ENCODE peak calls at places on chromosomes 2 and 18, in seven cellular contexts. One of them, this sample, is unnamed.

GRCh38 chr18:7926526-7926925 is 359.4 kb downstream of the PTPRM start:
- DNase-seq in activated CD4-positive, CD25-positive, alpha-beta regulatory T cell: no peak
- DNase-seq in EL: no peak
- DNase-seq in PC-9: no peak
- DNase-seq in left cardiac atrium: no peak
- DNase-seq in AG04449: no peak
- DNase-seq in neural progenitor cell: peak; percentile 30
- DNase-seq in this sample: no peak

GRCh38 chr2:100292022-100292580 is 30.2 kb downstream of the LONRF2 start:
- DNase-seq in neural progenitor cell: peak; percentile 9
- DNase-seq in AG04449: peak; percentile 75
- DNase-seq in PC-9: peak; percentile 33
- DNase-seq in EL: peak; percentile 94
- DNase-seq in activated CD4-positive, CD25-positive, alpha-beta regulatory T cell: no peak
- DNase-seq in left cardiac atrium: peak; percentile 64
- DNase-seq in this sample: peak; percentile 58

GRCh38 chr2:19747310-19748072 is 154.3 kb downstream of the TTC32 start:
- DNase-seq in activated CD4-positive, CD25-positive, alpha-beta regulatory T cell: no peak
- DNase-seq in PC-9: no peak
- DNase-seq in neural progenitor cell: no peak
- DNase-seq in left cardiac atrium: no peak
- DNase-seq in AG04449: no peak
- DNase-seq in EL: no peak
- DNase-seq in this sample: no peak

GRCh38 chr2:74532222-74532621 is 2.5 kb downstream of the HTRA2 start:
- DNase-seq in left cardiac atrium: no peak
- DNase-seq in EL: peak; percentile 46
- DNase-seq in activated CD4-positive, CD25-positive, alpha-beta regulatory T cell: no peak
- DNase-seq in AG04449: no peak
- DNase-seq in PC-9: no peak
- DNase-seq in neural progenitor cell: no peak
- DNase-seq in this sample: no peak

GRCh38 chr2:38685116-38685735 is 19.3 kb downstream of the GALM start:
- DNase-seq in left cardiac atrium: no peak
- DNase-seq in PC-9: no peak
- DNase-seq in neural progenitor cell: no peak
- DNase-seq in activated CD4-positive, CD25-positive, alpha-beta regulatory T cell: no peak
- DNase-seq in AG04449: no peak
- DNase-seq in EL: peak; percentile 48
- DNase-seq in this sample: no peak

GRCh38 chr2:28765316-28765715 is 13.7 kb downstream of the PPP1CB start:
- DNase-seq in EL: peak; percentile 78
- DNase-seq in AG04449: peak; percentile 59
- DNase-seq in PC-9: no peak
- DNase-seq in left cardiac atrium: no peak
- DNase-seq in activated CD4-positive, CD25-positive, alpha-beta regulatory T cell: no peak
- DNase-seq in neural progenitor cell: no peak
- DNase-seq in this sample: no peak

GRCh38 chr2:86286518-86286917 is 50.9 kb downstream of the REEP1 start:
- DNase-seq in PC-9: no peak
- DNase-seq in EL: no peak
- DNase-seq in AG04449: no peak
- DNase-seq in neural progenitor cell: no peak
- DNase-seq in left cardiac atrium: no peak
- DNase-seq in activated CD4-positive, CD25-positive, alpha-beta regulatory T cell: no peak
- DNase-seq in this sample: no peak

GRCh38 chr2:230525682-230526081 is 109.7 kb downstream of the SP100 start:
- DNase-seq in EL: no peak
- DNase-seq in AG04449: no peak
- DNase-seq in neural progenitor cell: no peak
- DNase-seq in PC-9: no peak
- DNase-seq in activated CD4-positive, CD25-positive, alpha-beta regulatory T cell: no peak
- DNase-seq in left cardiac atrium: no peak
- DNase-seq in this sample: no peak

GRCh38 chr2:42924436-42924897 is 132.1 kb upstream of the HAAO start:
- DNase-seq in PC-9: no peak
- DNase-seq in activated CD4-positive, CD25-positive, alpha-beta regulatory T cell: no peak
- DNase-seq in neural progenitor cell: no peak
- DNase-seq in AG04449: no peak
- DNase-seq in EL: no peak
- DNase-seq in left cardiac atrium: peak; percentile 71
- DNase-seq in this sample: no peak

GRCh38 chr2:180970052-180970451 is 10.4 kb upstream of the UBE2E3 start:
- DNase-seq in left cardiac atrium: no peak
- DNase-seq in activated CD4-positive, CD25-positive, alpha-beta regulatory T cell: no peak
- DNase-seq in PC-9: no peak
- DNase-seq in AG04449: no peak
- DNase-seq in neural progenitor cell: no peak
- DNase-seq in EL: no peak
- DNase-seq in this sample: no peak

GRCh38 chr2:50878256-50878655 is 153.7 kb downstream of the NRXN1 start:
- DNase-seq in PC-9: no peak
- DNase-seq in AG04449: no peak
- DNase-seq in activated CD4-positive, CD25-positive, alpha-beta regulatory T cell: no peak
- DNase-seq in EL: no peak
- DNase-seq in neural progenitor cell: no peak
- DNase-seq in left cardiac atrium: no peak
- DNase-seq in this sample: no peak

GRCh38 chr2:223626713-223627112 is 24.6 kb upstream of the SCG2 start:
- DNase-seq in PC-9: peak; percentile 52
- DNase-seq in left cardiac atrium: no peak
- DNase-seq in AG04449: peak; percentile 79
- DNase-seq in EL: peak; percentile 82
- DNase-seq in activated CD4-positive, CD25-positive, alpha-beta regulatory T cell: no peak
- DNase-seq in neural progenitor cell: no peak
- DNase-seq in this sample: no peak

GRCh38 chr2:150532883-150533282 is 45.4 kb upstream of the RND3 start:
- DNase-seq in AG04449: no peak
- DNase-seq in EL: peak; percentile 72
- DNase-seq in activated CD4-positive, CD25-positive, alpha-beta regulatory T cell: no peak
- DNase-seq in left cardiac atrium: no peak
- DNase-seq in neural progenitor cell: no peak
- DNase-seq in PC-9: no peak
- DNase-seq in this sample: no peak

GRCh38 chr18:75010725-75011124 is 198.2 kb downstream of the PTGR3 start:
- DNase-seq in AG04449: no peak
- DNase-seq in PC-9: no peak
- DNase-seq in EL: no peak
- DNase-seq in neural progenitor cell: no peak
- DNase-seq in activated CD4-positive, CD25-positive, alpha-beta regulatory T cell: no peak
- DNase-seq in left cardiac atrium: no peak
- DNase-seq in this sample: no peak

GRCh38 chr2:165016772-165017411 is 61.6 kb upstream of the SLC38A11 start:
- DNase-seq in PC-9: peak; percentile 4
- DNase-seq in EL: peak; percentile 50
- DNase-seq in AG04449: peak; percentile 38
- DNase-seq in left cardiac atrium: no peak
- DNase-seq in activated CD4-positive, CD25-positive, alpha-beta regulatory T cell: no peak
- DNase-seq in neural progenitor cell: peak; percentile 71
- DNase-seq in this sample: no peak

GRCh38 chr18:57544958-57545661 is 41.4 kb downstream of the FECH start:
- DNase-seq in neural progenitor cell: no peak
- DNase-seq in activated CD4-positive, CD25-positive, alpha-beta regulatory T cell: no peak
- DNase-seq in EL: no peak
- DNase-seq in PC-9: no peak
- DNase-seq in left cardiac atrium: no peak
- DNase-seq in AG04449: no peak
- DNase-seq in this sample: no peak